ENCODE peak calls at places on chromosomes 16 and 17, in four cellular contexts. H, R, N and E are unnamed samples. For H3K4me1, the result is how much of the 10 kb centered on the place peaks cover.

GRCh38 chr16:25289466-25289865 is 31.8 kb upstream of the ZKSCAN2 start:
- DNase-seq in H (no peak), R (no peak), N (no peak), E (no peak)

GRCh38 chr17:66541461-66542182 is 239.2 kb downstream of the PRKCA start:
- DNase-seq in H (no peak), R (peak), N (no peak), E (no peak)

GRCh38 chr17:164536-165235 is 16.8 kb downstream of the DOC2B start:
- DNase-seq in H (no peak), R (peak), N (peak), E (no peak)

GRCh38 chr16:79339863-79340262 is 260.7 kb downstream of the MAF start:
- DNase-seq in H (no peak), R (no peak), N (no peak), E (no peak)

GRCh38 chr16:4915226-4915761 is 21.7 kb downstream of the PPL start:
- DNase-seq in H (no peak), R (no peak), N (no peak), E (peak)

GRCh38 chr17:62626719-62627218 is 701 bp upstream of the MRC2 start:
- DNase-seq in H (no peak), R (no peak), N (no peak), E (no peak)

GRCh38 chr17:49508061-49508865 is 13.2 kb downstream of the NGFR start:
- DNase-seq in H (peak), R (no peak), N (no peak), E (peak)

GRCh38 chr17:70290770-70291169 is 121.4 kb downstream of the KCNJ2 start:
- DNase-seq in H (no peak), R (no peak), N (no peak), E (no peak)

GRCh38 chr17:47875011-47875471 is 21.0 kb upstream of the SP2 start:
- DNase-seq in H (no peak), R (no peak), N (no peak), E (no peak)

GRCh38 chr17:73347355-73347754 is 35.6 kb upstream of the CDC42EP4 start:
- DNase-seq in H (no peak), R (no peak), N (peak), E (no peak)

GRCh38 chr17:9402590-9403199 is 172.9 kb downstream of the STX8 start:
- DNase-seq in H (peak), R (no peak), N (peak), E (peak)

GRCh38 chr16:21162661-21163151 is 4.2 kb downstream of the LDAF1 start:
- DNase-seq in H (no peak), R (no peak), N (no peak), E (no peak)

GRCh38 chr17:35745749-35746320 is 7.2 kb downstream of the GAS2L2 start:
- DNase-seq in H (no peak), R (no peak), N (no peak), E (no peak)

GRCh38 chr16:67538666-67539101 is 10.1 kb downstream of the RIPOR1 start:
- DNase-seq in H (no peak), R (no peak), N (peak), E (no peak)

GRCh38 chr16:53090591-53091507 is 36.1 kb downstream of the CHD9 start:
- DNase-seq in H (no peak), R (no peak), N (peak), E (no peak)

GRCh38 chr17:29034510-29034909 is 8.4 kb upstream of the PIPOX start:
- DNase-seq in H (no peak), R (no peak), N (no peak), E (no peak)

GRCh38 chr16:66269631-66270332 is 96.7 kb upstream of the CDH5 start:
- DNase-seq in H (no peak), R (no peak), N (no peak), E (no peak)

GRCh38 chr16:12184419-12184831 is 207.9 kb downstream of the SNX29 start:
- DNase-seq in H (no peak), R (no peak), N (no peak), E (no peak)

GRCh38 chr16:56643080-56643778 is 4.8 kb downstream of the MT1A start:
- DNase-seq in H (no peak), R (peak), N (no peak), E (peak)

GRCh38 chr17:38911081-38911730 is 14.2 kb upstream of the LASP1NB start:
- DNase-seq in H (no peak), R (no peak), N (no peak), E (no peak)

GRCh38 chr17:47718634-47719405 is 14.2 kb upstream of the TBX21 start:
- DNase-seq in H (no peak), R (no peak), N (no peak), E (no peak)

GRCh38 chr16:23119570-23119969 is 29.7 kb downstream of the USP31 start:
- DNase-seq in H (no peak), R (no peak), N (no peak), E (no peak)

GRCh38 chr16:56763305-56763916 is 33.5 kb downstream of the NUP93 start:
- DNase-seq in H (no peak), R (no peak), N (no peak), E (no peak)

GRCh38 chr17:77144227-77144626 is 3.5 kb downstream of the SEC14L1 start:
- DNase-seq in H (no peak), R (no peak), N (no peak), E (no peak)

GRCh38 chr17:45895304-45895968 is 1.1 kb downstream of the MAPT start:
- DNase-seq in H (no peak), R (no peak), N (peak), E (no peak)

GRCh38 chr17:57819273-57819672 is 30.6 kb downstream of the MRPS23 start:
- DNase-seq in H (no peak), R (no peak), N (no peak), E (no peak)

GRCh38 chr17:1038459-1039118 is 41.7 kb downstream of the TIMM22 start:
- DNase-seq in H (no peak), R (no peak), N (no peak), E (no peak)

GRCh38 chr17:73746314-73747073 is 102.2 kb upstream of the SDK2 start:
- DNase-seq in H (no peak), R (no peak), N (no peak), E (no peak)

GRCh38 chr17:7478276-7479138 is 924 bp downstream of the ZBTB4 start:
- DNase-seq in H (no peak), R (peak), N (peak), E (no peak)

GRCh38 chr17:48567209-48567608 is 10.9 kb downstream of the HOXB4 start:
- DNase-seq in H (no peak), R (no peak), N (peak), E (no peak)

GRCh38 chr17:2701161-2701995 is 10.2 kb downstream of the CLUH start:
- DNase-seq in H (no peak), R (no peak), N (no peak), E (no peak)

GRCh38 chr16:67514382-67514828 is 14.2 kb upstream of the RIPOR1 start:
- DNase-seq in H (no peak), R (peak), N (peak), E (peak)

GRCh38 chr16:89475144-89475543 is 15.2 kb downstream of the ANKRD11 start:
- DNase-seq in H (no peak), R (no peak), N (no peak), E (no peak)

GRCh38 chr17:32520737-32521399 is 34.1 kb downstream of the CDK5R1 start:
- DNase-seq in H (no peak), R (no peak), N (no peak), E (no peak)

GRCh38 chr17:72465191-72466024 is 344.6 kb downstream of the SOX9 start:
- DNase-seq in H (no peak), R (no peak), N (no peak), E (peak)

GRCh38 chr17:79970576-79971068 is 65.0 kb downstream of the TBC1D16 start:
- DNase-seq in H (no peak), R (no peak), N (no peak), E (peak)

GRCh38 chr16:10067406-10067805 is 114.8 kb downstream of the GRIN2A start:
- DNase-seq in H (no peak), R (no peak), N (no peak), E (no peak)

GRCh38 chr16:10070591-10070990 is 111.6 kb downstream of the GRIN2A start:
- DNase-seq in H (no peak), R (no peak), N (no peak), E (no peak)

GRCh38 chr16:10065014-10065413 is 117.2 kb downstream of the GRIN2A start:
- DNase-seq in H (no peak), R (no peak), N (no peak), E (no peak)

DNA sequence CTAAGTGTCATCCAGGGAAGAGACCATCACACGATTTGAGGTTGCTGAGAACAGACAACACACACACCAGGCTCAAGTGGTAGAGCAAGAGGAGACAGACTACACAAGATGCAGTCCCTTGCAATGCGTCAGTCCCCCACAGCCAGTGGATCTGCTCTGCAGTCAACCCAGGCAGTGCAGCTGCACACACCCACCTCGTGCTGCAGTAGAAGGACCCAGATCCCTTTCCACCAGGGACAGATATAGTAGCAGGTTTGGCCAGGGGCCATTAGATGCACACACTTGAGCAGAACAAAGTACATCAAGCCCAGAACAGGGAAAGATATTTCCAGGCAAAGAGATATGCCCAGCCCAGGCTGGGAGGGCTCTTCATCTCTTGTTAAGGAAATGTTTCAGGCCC is 112.9 kb downstream of the GRIN2A start:
- DNase-seq in H (no peak), R (no peak), N (no peak), E (no peak)
- H3K9ac ChIP-seq in H (no peak), R (no peak), N (no peak), E (no peak)

GRCh38 chr17:40015005-40015997 is at the start of gene CSF3:
- DNase-seq in H (no peak), R (no peak), N (peak), E (no peak)
- H3K4me1 ChIP-seq in H (under half), R (half or more), N (half or more), E (under half)

GRCh38 chr16:84677849-84678248 is 22.0 kb upstream of the USP10 start:
- DNase-seq in H (no peak), R (no peak), N (no peak), E (no peak)
- TF ChIP-seq MAX in H (no peak), R (no peak), N (no peak), E (no peak)

GRCh38 chr17:4175921-4176802 is 33.2 kb downstream of the CYB5D2 start:
- DNase-seq in H (no peak), R (no peak), N (no peak), E (no peak)
- H3K9ac ChIP-seq in H (no peak), R (no peak), N (no peak), E (no peak)

GRCh38 chr17:75405365-75406221 is at the start of gene GRB2:
- DNase-seq in H (peak), R (peak), N (peak), E (peak)
- H3K4me1 ChIP-seq in H (under half), R (under half), N (under half), E (under half)